ENCODE peak calls at places on chromosomes 11 and 22, in four cellular contexts. One of them, this sample, is unnamed.

GRCh38 chr11:36010010-36010740 is 66.3 kb downstream of the LDLRAD3 start:
- DNase-seq in Caki2: no peak
- DNase-seq in astrocyte of the spinal cord: peak; percentile 53
- DNase-seq in HEK293T: no peak
- DNase-seq in this sample: no peak

GRCh38 chr22:49969751-49970527 is 9.4 kb downstream of the PIM3 start:
- DNase-seq in astrocyte of the spinal cord: no peak
- DNase-seq in Caki2: no peak
- DNase-seq in HEK293T: no peak
- DNase-seq in this sample: no peak

GRCh38 chr22:25878933-25879332 is 136.9 kb downstream of the MYO18B start:
- DNase-seq in Caki2: no peak
- DNase-seq in HEK293T: no peak
- DNase-seq in astrocyte of the spinal cord: no peak
- DNase-seq in this sample: no peak

GRCh38 chr11:32947985-32948384 is 55.4 kb downstream of the QSER1 start:
- DNase-seq in HEK293T: no peak
- DNase-seq in Caki2: no peak
- DNase-seq in astrocyte of the spinal cord: no peak
- DNase-seq in this sample: peak; percentile 10

GRCh38 chr11:119853581-119854360 is 124.8 kb upstream of the NECTIN1 start:
- DNase-seq in HEK293T: no peak
- DNase-seq in astrocyte of the spinal cord: no peak
- DNase-seq in Caki2: no peak
- DNase-seq in this sample: no peak

GRCh38 chr11:33670250-33671011 is 30.2 kb downstream of the C11orf91 start:
- DNase-seq in HEK293T: no peak
- DNase-seq in Caki2: no peak
- DNase-seq in astrocyte of the spinal cord: peak; percentile 58
- DNase-seq in this sample: no peak

GRCh38 chr22:46969961-46970360 is 207.5 kb downstream of the TBC1D22A start:
- DNase-seq in Caki2: no peak
- DNase-seq in astrocyte of the spinal cord: no peak
- DNase-seq in HEK293T: no peak
- DNase-seq in this sample: peak; percentile 51

GRCh38 chr11:118343981-118344521 is at the start of gene CD3G:
- DNase-seq in astrocyte of the spinal cord: no peak
- DNase-seq in HEK293T: no peak
- DNase-seq in Caki2: no peak
- DNase-seq in this sample: no peak

GRCh38 chr22:32539631-32540449 is 65.2 kb downstream of the FBXO7 start:
- DNase-seq in HEK293T: no peak
- DNase-seq in astrocyte of the spinal cord: no peak
- DNase-seq in Caki2: no peak
- DNase-seq in this sample: no peak

GRCh38 chr11:78290293-78291176 is 101.8 kb downstream of the USP35 start:
- DNase-seq in Caki2: no peak
- DNase-seq in HEK293T: no peak
- DNase-seq in astrocyte of the spinal cord: peak; percentile 19
- DNase-seq in this sample: no peak

GRCh38 chr22:30507670-30508069 is 2.2 kb upstream of the SEC14L4 start:
- DNase-seq in HEK293T: no peak
- DNase-seq in astrocyte of the spinal cord: no peak
- DNase-seq in Caki2: no peak
- DNase-seq in this sample: no peak

GRCh38 chr11:98136357-98136756 is 884.4 kb upstream of the CNTN5 start:
- DNase-seq in astrocyte of the spinal cord: no peak
- DNase-seq in Caki2: no peak
- DNase-seq in HEK293T: no peak
- DNase-seq in this sample: no peak

This sample was measured in GM10248.